ENCODE peak calls at places on chromosomes 12 and 14, in five cellular contexts. V, S, R, L and N are unnamed samples.

GRCh38 chr12:23236056-23236455 is 611.1 kb downstream of the ETNK1 start:
- DNase-seq in R (no peak), S (no peak), V (no peak), L (no peak), N (no peak)

GRCh38 chr14:50051706-50052105 is 64.7 kb downstream of the VCPKMT start:
- DNase-seq in S (no peak), R (no peak), V (no peak), L (no peak), N (no peak)

GRCh38 chr12:118958520-118958919 is 22.8 kb upstream of the SRRM4 start:
- DNase-seq in R (no peak), S (no peak), L (no peak), V (no peak), N (no peak)

GRCh38 chr14:87996276-87996592 is 3.3 kb upstream of the GALC start:
- DNase-seq in S (no peak), V (no peak), L (no peak), R (no peak), N (no peak)

GRCh38 chr12:107684990-107685359 is 624 bp upstream of the PWP1 start:
- DNase-seq in R (peak), V (no peak), L (no peak), S (peak), N (no peak)

GRCh38 chr14:39232554-39233415 is 930 bp upstream of the MIA2 start:
- DNase-seq in S (peak), R (no peak), V (no peak), L (no peak), N (no peak)

GRCh38 chr12:61009167-61009566 is 1251.0 kb upstream of the USP15 start:
- DNase-seq in S (no peak), R (no peak), L (no peak), V (no peak), N (no peak)

GRCh38 chr12:7642876-7643309 is 22.8 kb downstream of the APOBEC1 start:
- DNase-seq in L (no peak), S (peak), R (no peak), V (no peak), N (no peak)

GRCh38 chr12:26939953-26940352 is 1.7 kb downstream of the FGFR1OP2 start:
- DNase-seq in L (no peak), R (no peak), V (no peak), S (no peak), N (no peak)
- TF ChIP-seq CTCF in L (no peak), R (no peak), V (no peak), S (no peak), N (no peak)

DNA sequence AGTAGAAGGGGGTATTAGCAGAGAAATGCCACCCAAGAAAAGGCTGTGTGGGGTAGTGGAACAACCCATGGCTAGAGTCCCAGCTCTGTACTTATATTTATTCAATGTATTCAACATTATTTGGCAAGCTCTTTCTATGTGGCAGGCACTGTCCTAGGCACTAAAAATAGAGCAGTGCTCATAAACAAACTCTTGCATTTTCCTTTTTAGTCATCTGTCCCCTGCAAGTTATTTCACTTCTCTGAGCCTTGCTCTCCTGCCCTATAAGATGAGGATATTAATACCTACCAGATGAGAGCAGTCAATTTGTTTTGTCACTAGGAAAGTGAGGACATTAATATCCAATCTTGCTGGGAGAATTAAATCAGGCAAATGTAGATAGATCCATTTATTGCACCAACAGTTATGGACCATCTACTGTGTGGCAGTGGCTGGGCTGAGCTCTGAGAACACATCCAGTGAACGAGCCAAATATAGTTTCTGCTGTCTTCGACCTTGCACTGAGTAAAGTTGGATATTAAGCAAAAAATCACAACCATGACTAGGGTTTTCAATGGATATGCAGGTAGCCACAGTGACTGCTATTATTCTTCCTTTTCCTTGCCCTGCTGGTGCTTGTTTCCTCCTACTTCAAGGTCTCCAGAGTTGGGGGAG is 314.3 kb upstream of the TBX3 start:
- DNase-seq in R (no peak), L (no peak), V (no peak), S (no peak), N (no peak)
- TF ChIP-seq CTCF in R (no peak), L (no peak), V (no peak), S (no peak), N (no peak)

DNA sequence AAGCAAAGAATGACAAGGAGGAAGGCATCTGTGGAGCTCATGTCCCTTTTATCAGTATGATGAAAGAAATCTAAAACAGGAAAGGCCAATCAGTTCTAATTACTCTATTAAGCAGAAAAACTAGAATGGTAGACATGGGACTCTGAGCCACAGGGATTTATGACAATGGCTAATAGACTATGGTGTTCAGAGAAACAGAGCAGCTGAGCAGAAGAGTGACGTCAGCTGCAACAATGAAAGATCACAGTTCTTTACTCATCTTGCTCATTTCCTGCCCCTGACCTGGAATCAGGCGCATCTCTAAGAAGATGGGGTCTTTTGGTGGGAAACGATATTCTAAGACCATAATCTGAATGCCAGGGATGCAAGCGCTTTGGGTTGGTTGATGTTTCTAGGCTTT is 138.7 kb upstream of the DHRS4 start:
- DNase-seq in R (no peak), S (no peak), L (no peak), V (no peak), N (no peak)
- TF ChIP-seq CTCF in R (no peak), S (no peak), L (no peak), V (no peak), N (no peak)

GRCh38 chr12:124736115-124737039 is 127.3 kb downstream of the SCARB1 start:
- DNase-seq in S (no peak), V (no peak), R (no peak), L (no peak), N (no peak)

GRCh38 chr12:124733086-124733485 is 130.6 kb downstream of the SCARB1 start:
- DNase-seq in L (no peak), R (no peak), S (no peak), V (no peak), N (no peak)

GRCh38 chr12:124731869-124732268 is 131.8 kb downstream of the SCARB1 start:
- DNase-seq in L (no peak), V (no peak), S (no peak), R (no peak), N (no peak)

GRCh38 chr12:124732275-124733075 is 131.2 kb downstream of the SCARB1 start:
- DNase-seq in S (no peak), R (no peak), L (no peak), V (no peak), N (no peak)

GRCh38 chr12:124734224-124734788 is 129.4 kb downstream of the SCARB1 start:
- DNase-seq in S (no peak), R (no peak), L (no peak), V (no peak), N (no peak)
- TF ChIP-seq CTCF in S (no peak), R (no peak), L (peak), V (no peak), N (no peak)